ENCODE peak calls at places on chromosomes 1 and 21, in four cellular contexts. G is Peyer's patch, T is upper lobe of right lung, L is suprapubic skin. R is an unnamed sample.

GRCh38 chr1:88488277-88488676 is 195.8 kb upstream of the PKN2 start:
- DNase-seq in G (no peak), L (no peak), T (no peak), R (no peak)

GRCh38 chr1:7432102-7432895 is 338.8 kb upstream of the VAMP3 start:
- DNase-seq in L (no peak), T (no peak), G (no peak), R (no peak)

GRCh38 chr1:55423376-55423775 is 208.2 kb upstream of the USP24 start:
- DNase-seq in T (no peak), G (no peak), L (no peak), R (no peak)

GRCh38 chr1:156852414-156852874 is 6.5 kb downstream of the INSRR start:
- DNase-seq in L (no peak), T (no peak), G (no peak), R (peak; percentile 51)

GRCh38 chr1:173824315-173825081 is at the start of the genes CENPL and DARS2:
- DNase-seq in L (peak; percentile 98), T (peak; percentile 97), G (peak; percentile 90), R (peak; percentile 94)

GRCh38 chr1:237145379-237145778 is 103.4 kb downstream of the RYR2 start:
- DNase-seq in L (no peak), G (no peak), T (no peak), R (no peak)

GRCh38 chr1:95284420-95284819 is 50.4 kb downstream of the RWDD3 start:
- DNase-seq in G (no peak), L (no peak), T (no peak), R (no peak)

GRCh38 chr1:10122926-10123325 is 87.4 kb upstream of the KIF1B start:
- DNase-seq in T (no peak), L (no peak), G (no peak), R (no peak)

GRCh38 chr1:23167353-23168078 is 1.1 kb downstream of the LUZP1 start:
- DNase-seq in L (peak; percentile 81), T (peak; percentile 77), G (no peak), R (peak; percentile 78)

GRCh38 chr1:201359873-201360210 is 17.6 kb downstream of the TNNT2 start:
- DNase-seq in T (peak; percentile 21), G (no peak), L (no peak), R (no peak)

GRCh38 chr1:150476754-150477153 is 10.5 kb upstream of the TARS2 start:
- DNase-seq in G (no peak), L (no peak), T (no peak), R (no peak)

GRCh38 chr1:43975249-43975961 is 645 bp downstream of the ATP6V0B start:
- DNase-seq in T (peak; percentile 91), G (peak; percentile 75), L (peak; percentile 90), R (peak; percentile 78)

GRCh38 chr1:4600615-4601460 is 53.6 kb upstream of the AJAP1 start:
- DNase-seq in L (no peak), G (no peak), T (no peak), R (no peak)

GRCh38 chr21:45304945-45305344 is 17.2 kb upstream of the POFUT2 start:
- DNase-seq in G (no peak), T (no peak), L (no peak), R (no peak)

GRCh38 chr1:12448746-12449177 is 169.2 kb downstream of the DHRS3 start:
- DNase-seq in L (no peak), G (no peak), T (no peak), R (no peak)

GRCh38 chr1:245242989-245243388 is 88.2 kb downstream of the KIF26B start:
- DNase-seq in L (no peak), T (no peak), G (no peak), R (peak; percentile 29)

GRCh38 chr1:202084791-202085681 is 37.7 kb upstream of the GPR37L1 start:
- DNase-seq in T (no peak), L (no peak), G (no peak), R (peak; percentile 92)

GRCh38 chr1:174269932-174270651 is 110.8 kb downstream of the RABGAP1L start:
- DNase-seq in T (no peak), L (no peak), G (no peak), R (no peak)

GRCh38 chr21:45593162-45594022 is 50.1 kb upstream of the PCBP3 start:
- DNase-seq in T (peak; percentile 64), L (no peak), G (no peak), R (no peak)

GRCh38 chr1:5734414-5734813 is 257.8 kb downstream of the NPHP4 start:
- DNase-seq in G (no peak), L (no peak), T (peak; percentile 47), R (no peak)

GRCh38 chr1:182146286-182146685 is 84.8 kb upstream of the ZNF648 start:
- DNase-seq in G (no peak), L (no peak), T (no peak), R (no peak)

GRCh38 chr1:187157115-187157514 is 328.4 kb downstream of the PLA2G4A start:
- DNase-seq in T (no peak), G (no peak), L (no peak), R (no peak)

GRCh38 chr1:168202941-168203654 is 22.7 kb upstream of the SFT2D2 start:
- DNase-seq in T (no peak), G (no peak), L (no peak), R (no peak)

GRCh38 chr1:243490748-243491686 is 235.2 kb downstream of the SDCCAG8 start:
- DNase-seq in T (no peak), L (no peak), G (no peak), R (no peak)

GRCh38 chr21:36966846-36967657 is 583 bp upstream of the HLCS start:
- DNase-seq in T (no peak), L (no peak), G (peak; percentile 33), R (no peak)

GRCh38 chr1:245313581-245313980 is 158.8 kb downstream of the KIF26B start:
- DNase-seq in T (no peak), L (no peak), G (no peak), R (no peak)

GRCh38 chr1:182339684-182340083 is 51.9 kb downstream of the GLUL start:
- DNase-seq in L (no peak), G (no peak), T (no peak), R (no peak)

GRCh38 chr21:16302851-16303282 is 573.1 kb downstream of the USP25 start:
- DNase-seq in G (no peak), L (no peak), T (no peak), R (no peak)

GRCh38 chr1:52191395-52191965 is 49.6 kb downstream of the ZFYVE9 start:
- DNase-seq in T (no peak), L (no peak), G (no peak), R (no peak)

GRCh38 chr1:224273651-224274050 is 56.3 kb downstream of the NVL start:
- DNase-seq in G (no peak), T (no peak), L (no peak), R (peak; percentile 30)

GRCh38 chr1:224274970-224275626 is 54.9 kb downstream of the NVL start:
- DNase-seq in G (no peak), T (no peak), L (no peak), R (no peak)

GRCh38 chr1:224267922-224268321 is 62.0 kb downstream of the NVL start:
- DNase-seq in G (no peak), T (no peak), L (no peak), R (no peak)

GRCh38 chr1:224266105-224266935 is 63.7 kb downstream of the NVL start:
- DNase-seq in G (no peak), L (no peak), T (no peak), R (no peak)

DNA sequence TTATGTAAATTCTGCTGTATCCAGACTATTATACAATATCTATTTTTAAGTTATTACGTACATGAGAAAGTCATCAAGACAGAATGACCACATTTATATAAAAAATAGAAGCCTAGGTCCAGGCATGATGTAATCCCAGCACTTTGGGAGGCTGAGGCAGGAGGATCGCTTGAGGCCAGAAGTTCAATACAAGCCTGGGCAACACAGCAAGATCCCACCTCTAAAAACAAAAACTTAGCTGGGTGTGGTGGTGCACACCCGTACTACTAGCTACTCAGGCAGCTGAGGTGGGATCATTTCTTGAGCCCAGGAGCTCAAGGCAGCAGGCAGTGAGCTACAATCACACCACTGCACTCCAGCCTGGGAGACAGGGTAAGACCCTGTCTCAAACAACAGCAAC is 58.9 kb downstream of the NVL start:
- DNase-seq in G (no peak), T (no peak), L (no peak), R (no peak)
- TF ChIP-seq CTCF in G (no peak), T (no peak), L (no peak), R (no peak)

DNA sequence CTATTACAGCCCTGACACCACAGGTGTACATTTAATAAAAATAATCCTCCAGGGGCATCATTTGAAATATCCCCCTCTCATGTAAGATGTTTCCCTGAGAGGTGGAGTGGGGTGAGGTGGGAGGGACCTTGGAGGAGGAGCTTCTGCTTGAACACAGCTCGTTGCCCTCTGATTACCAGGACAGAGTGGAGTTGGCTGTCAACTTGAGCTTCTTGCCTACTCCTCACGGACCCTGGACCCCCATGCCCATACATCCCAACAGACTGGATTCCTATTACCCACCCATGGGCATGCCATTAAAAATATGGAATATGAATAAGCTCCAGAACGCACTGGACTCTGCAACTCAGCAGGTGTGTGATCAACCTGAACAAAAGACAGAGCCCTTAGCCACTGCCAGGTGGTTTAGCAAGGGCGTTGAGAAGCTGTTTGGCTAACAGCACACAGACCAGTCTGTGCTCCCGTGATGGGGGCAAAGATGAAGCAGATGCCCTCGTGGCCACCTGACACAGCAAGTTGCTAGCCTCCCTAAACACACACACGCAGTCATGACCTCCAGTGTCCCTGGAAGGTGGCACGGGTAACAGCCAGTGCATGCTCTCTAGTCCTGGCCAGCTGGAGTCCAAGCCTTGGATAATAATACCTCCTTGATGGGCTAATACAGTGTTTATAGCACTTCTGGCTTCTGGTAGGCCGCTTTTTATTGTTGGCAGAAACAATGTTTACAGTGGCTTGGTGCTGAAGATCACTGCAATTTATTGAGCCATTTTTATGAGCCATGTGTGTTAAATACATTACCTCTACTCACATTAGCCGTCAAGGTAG is 155.0 kb downstream of the TOMM20 start:
- DNase-seq in T (peak; percentile 3), L (peak; percentile 66), G (no peak), R (peak; percentile 71)
- H3K4me1 ChIP-seq in T (peaks cover 61% of the 10 kb centered on the region), L (peaks cover 67% of the 10 kb centered on the region), G (peaks cover 90% of the 10 kb centered on the region), R (peaks cover 60% of the 10 kb centered on the region)

DNA sequence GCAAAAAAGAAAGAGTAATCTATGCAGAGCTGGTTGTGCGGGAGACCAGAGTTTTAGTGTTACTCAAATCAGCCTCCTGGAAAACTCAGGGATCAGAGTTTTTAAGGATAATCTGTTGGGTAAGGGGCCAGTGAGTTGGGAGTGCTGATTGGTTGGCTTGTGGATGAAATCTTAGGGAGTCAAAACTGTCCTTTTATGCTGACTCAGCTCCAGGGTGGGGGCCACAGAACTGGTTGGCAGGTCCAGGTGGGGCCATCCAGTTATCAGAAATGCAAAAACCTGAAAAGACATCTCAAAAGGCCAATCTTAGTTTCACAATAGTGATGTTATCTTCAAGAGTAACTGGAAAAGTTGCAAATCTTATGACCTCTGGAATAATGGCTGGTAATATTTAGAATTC is 3.3 kb downstream of the EXTL2 start:
- DNase-seq in T (no peak), G (no peak), L (no peak), R (no peak)
- H3K9me3 ChIP-seq in T (peaks cover 15% of the 10 kb centered on the region), G (no peaks in the 10 kb centered on the region), L (no peaks in the 10 kb centered on the region), R (peaks cover 9% of the 10 kb centered on the region)

DNA sequence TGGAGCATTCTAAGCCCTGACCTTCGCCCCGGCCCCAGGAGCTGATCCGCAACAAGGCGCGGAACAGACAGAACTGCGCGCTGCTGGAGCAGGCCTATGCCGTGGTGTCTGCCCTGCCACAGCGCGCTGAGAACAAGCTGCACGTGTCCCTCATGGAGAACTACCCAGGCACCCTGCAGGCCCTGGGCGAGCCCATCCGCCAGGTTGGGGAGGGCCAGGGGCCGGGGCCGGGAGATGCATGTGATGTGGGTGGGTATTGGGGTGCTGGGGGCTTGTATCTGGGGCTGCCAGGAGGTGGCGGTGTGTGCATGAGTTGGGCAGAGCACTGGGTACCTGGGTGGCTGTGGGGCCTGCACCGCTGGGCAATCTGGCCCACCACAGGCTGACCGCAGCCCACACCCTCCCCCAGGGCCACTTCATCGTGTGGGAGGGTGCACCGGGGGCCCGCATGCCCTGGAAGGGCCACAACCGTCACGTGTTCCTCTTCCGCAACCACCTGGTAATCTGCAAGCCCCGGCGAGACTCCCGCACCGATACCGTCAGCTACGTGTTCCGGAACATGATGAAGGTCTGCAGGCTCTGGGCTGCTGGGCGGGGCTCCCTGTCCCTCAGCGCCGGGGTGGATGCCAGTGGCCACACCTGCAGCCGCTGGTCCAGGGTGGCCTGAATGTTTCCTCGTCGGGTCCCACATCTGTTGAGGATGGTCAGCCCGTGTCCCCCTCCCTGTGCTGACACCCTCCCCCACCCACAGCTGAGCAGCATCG is 65.8 kb downstream of the TRIM11 start:
- DNase-seq in L (peak; percentile 79), G (no peak), T (no peak), R (no peak)
- TF ChIP-seq CTCF in L (no peak), G (no peak), T (peak; percentile 18), R (no peak)